ENCODE peak calls at places on chromosomes 3 and 15, in four cellular contexts. E is GM12891, B is GM12878, W is HL-60. R is an unnamed sample.

GRCh38 chr3:69205385-69205784 is 83.0 kb upstream of the LMOD3 start:
- DNase-seq in E (no peak), W (no peak), B (no peak), R (no peak)

GRCh38 chr15:64134322-64134829 is 17.2 kb upstream of the SNX22 start:
- DNase-seq in B (no peak), W (peak; percentile 90), E (no peak), R (no peak)

GRCh38 chr3:96970211-96970610 is 155.8 kb downstream of the EPHA6 start:
- DNase-seq in E (no peak), W (no peak), B (no peak), R (no peak)

GRCh38 chr3:15056676-15057404 is 8.3 kb downstream of the MRPS25 start:
- DNase-seq in W (no peak), E (no peak), B (no peak), R (no peak)

GRCh38 chr3:106457278-106458210 is 588.7 kb upstream of the CBLB start:
- DNase-seq in W (peak; percentile 55), B (peak; percentile 61), E (peak; percentile 8), R (peak; percentile 6)

GRCh38 chr3:54069961-54070360 is 52.4 kb upstream of the CACNA2D3 start:
- DNase-seq in E (no peak), W (no peak), B (no peak), R (no peak)

GRCh38 chr3:18556503-18556902 is 131.4 kb upstream of the SATB1 start:
- DNase-seq in E (no peak), B (peak; percentile 39), W (peak; percentile 17), R (no peak)

GRCh38 chr15:95024388-95024787 is 793.0 kb downstream of the MCTP2 start:
- DNase-seq in W (peak; percentile 4), B (no peak), E (no peak), R (peak; percentile 8)

GRCh38 chr3:194876403-194877165 is 190.9 kb downstream of the FAM43A start:
- DNase-seq in W (no peak), B (no peak), E (no peak), R (no peak)

GRCh38 chr3:8607285-8608040 is 37.1 kb downstream of the SSUH2 start:
- DNase-seq in E (no peak), B (no peak), W (no peak), R (peak; percentile 22)

GRCh38 chr3:128378631-128379347 is 87.9 kb downstream of the DNAJB8 start:
- DNase-seq in W (no peak), E (no peak), B (no peak), R (no peak)

GRCh38 chr3:188721990-188722389 is 449.8 kb upstream of the TPRG1 start:
- DNase-seq in E (no peak), B (no peak), W (no peak), R (no peak)

GRCh38 chr3:33377931-33378330 is 62.3 kb downstream of the UBP1 start:
- DNase-seq in B (no peak), W (no peak), E (no peak), R (no peak)

GRCh38 chr3:186108106-186108940 is 566 bp downstream of the ETV5 start:
- DNase-seq in W (peak; percentile 39), B (no peak), E (peak; percentile 60), R (peak; percentile 73)

GRCh38 chr15:79257454-79257853 is 25.1 kb upstream of the ANKRD34C start:
- DNase-seq in W (no peak), E (no peak), B (no peak), R (peak; percentile 40)

GRCh38 chr3:64563776-64564175 is 124.0 kb downstream of the ADAMTS9 start:
- DNase-seq in E (no peak), B (no peak), W (no peak), R (no peak)

GRCh38 chr3:42900226-42900625 is 5.7 kb upstream of the ZNF662 start:
- DNase-seq in W (no peak), E (no peak), B (no peak), R (no peak)

GRCh38 chr15:92914768-92915221 is 14.7 kb downstream of the CHD2 start:
- DNase-seq in W (no peak), E (no peak), B (no peak), R (no peak)

GRCh38 chr15:41967506-41968206 is 4.7 kb downstream of the EHD4 start:
- DNase-seq in B (peak; percentile 45), E (no peak), W (peak; percentile 93), R (no peak)

GRCh38 chr3:194112120-194113106 is 23.5 kb upstream of the HES1 start:
- DNase-seq in B (no peak), W (no peak), E (no peak), R (no peak)

GRCh38 chr3:52483081-52483480 is 12.1 kb upstream of the STAB1 start:
- DNase-seq in B (no peak), W (no peak), E (no peak), R (no peak)

GRCh38 chr15:92623435-92623834 is 32.1 kb downstream of the FAM174B start:
- DNase-seq in E (no peak), W (no peak), B (no peak), R (no peak)

GRCh38 chr15:92205255-92205739 is 188.4 kb upstream of the ST8SIA2 start:
- DNase-seq in E (no peak), B (no peak), W (no peak), R (no peak)

GRCh38 chr3:190058486-190059241 is 62.0 kb downstream of the P3H2 start:
- DNase-seq in E (no peak), B (no peak), W (no peak), R (no peak)

GRCh38 chr15:39230205-39230916 is 350.5 kb upstream of the THBS1 start:
- DNase-seq in E (no peak), W (no peak), B (no peak), R (no peak)

GRCh38 chr3:5194341-5194740 is 6.8 kb downstream of the EDEM1 start:
- DNase-seq in B (no peak), W (no peak), E (no peak), R (no peak)

GRCh38 chr3:49172616-49173041 is 1.2 kb downstream of the KLHDC8B start:
- DNase-seq in W (no peak), E (no peak), B (no peak), R (no peak)

GRCh38 chr3:49173792-49174170 is 2.4 kb downstream of the KLHDC8B start:
- DNase-seq in E (no peak), B (no peak), W (no peak), R (peak; percentile 31)

GRCh38 chr3:49171775-49172500 is 540 bp downstream of the KLHDC8B start:
- DNase-seq in E (no peak), B (no peak), W (no peak), R (no peak)

GRCh38 chr3:49174586-49174985 is 3.2 kb downstream of the KLHDC8B start:
- DNase-seq in B (no peak), W (no peak), E (no peak), R (no peak)

DNA sequence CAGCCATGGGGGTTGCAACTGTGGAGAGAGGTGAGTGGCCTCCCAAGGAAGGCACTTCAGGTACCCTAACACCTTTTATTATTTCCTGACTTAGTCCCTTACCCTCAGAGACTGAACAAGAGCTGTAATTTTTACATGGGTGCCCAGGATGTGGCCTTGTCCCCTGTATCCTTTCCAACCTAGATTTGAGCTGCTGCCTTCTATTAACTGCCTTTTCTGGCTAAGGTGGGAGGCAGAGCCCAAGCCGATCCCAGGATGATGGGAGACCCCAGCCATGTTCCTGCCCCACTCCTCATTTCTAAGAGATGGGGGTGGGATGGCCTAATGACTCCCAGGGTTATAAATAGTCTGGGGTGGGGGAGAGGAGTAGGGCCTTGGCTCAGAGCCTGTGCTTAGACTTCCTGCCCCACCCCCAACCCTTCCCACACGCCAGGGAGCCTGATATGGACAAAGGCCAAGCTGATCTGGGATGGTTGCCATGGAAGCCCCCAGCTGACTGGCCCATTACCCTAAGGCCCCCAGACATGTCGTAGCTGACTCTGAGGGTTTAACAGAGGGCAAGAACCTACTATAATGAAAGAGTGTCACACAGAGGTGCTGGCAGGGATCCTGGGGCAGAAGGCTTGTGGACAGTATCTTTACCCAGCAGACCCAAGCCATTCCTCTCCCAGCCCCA is 1.9 kb downstream of the KLHDC8B start:
- DNase-seq in W (no peak), E (no peak), B (no peak), R (peak; percentile 53)
- TF ChIP-seq SPI1 in W (no peak), E (no peak), B (no peak), R (no peak)

DNA sequence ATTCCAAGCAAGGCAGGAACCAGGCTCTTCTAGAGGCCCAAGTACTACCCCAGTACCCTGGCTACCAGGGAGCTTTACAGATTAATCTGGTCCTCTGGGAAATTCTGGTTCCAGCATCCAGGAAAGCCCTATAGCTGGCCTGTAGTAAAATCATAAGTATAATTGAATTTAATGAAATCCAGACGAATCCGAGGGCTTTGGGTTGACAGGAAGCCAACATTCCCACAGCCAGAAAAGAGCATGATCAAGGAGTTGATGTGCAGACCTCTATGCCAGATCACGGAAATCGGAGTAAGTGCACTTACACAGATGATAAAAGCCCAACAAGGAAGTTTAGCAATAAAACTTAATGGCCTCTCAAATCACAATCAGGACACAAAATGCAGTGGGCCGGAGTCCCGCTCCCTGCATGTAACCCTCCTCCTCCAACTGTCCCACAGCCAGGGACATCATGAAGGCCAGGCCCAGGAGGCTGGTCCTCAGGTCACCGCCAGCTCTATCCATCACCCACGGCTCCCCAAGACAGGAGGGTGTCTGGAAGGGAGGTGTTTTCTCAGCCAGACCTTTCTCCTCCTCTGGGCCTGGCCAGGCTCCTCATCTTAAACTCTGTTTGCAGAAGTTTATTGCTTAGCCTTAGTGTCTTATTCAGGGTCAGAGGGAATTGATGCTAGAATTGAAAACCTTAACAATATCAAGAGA is 62.8 kb upstream of the SEC22A start:
- DNase-seq in B (no peak), W (no peak), E (no peak), R (no peak)
- TF ChIP-seq SPI1 in B (no peak), W (no peak), E (no peak), R (no peak)

DNA sequence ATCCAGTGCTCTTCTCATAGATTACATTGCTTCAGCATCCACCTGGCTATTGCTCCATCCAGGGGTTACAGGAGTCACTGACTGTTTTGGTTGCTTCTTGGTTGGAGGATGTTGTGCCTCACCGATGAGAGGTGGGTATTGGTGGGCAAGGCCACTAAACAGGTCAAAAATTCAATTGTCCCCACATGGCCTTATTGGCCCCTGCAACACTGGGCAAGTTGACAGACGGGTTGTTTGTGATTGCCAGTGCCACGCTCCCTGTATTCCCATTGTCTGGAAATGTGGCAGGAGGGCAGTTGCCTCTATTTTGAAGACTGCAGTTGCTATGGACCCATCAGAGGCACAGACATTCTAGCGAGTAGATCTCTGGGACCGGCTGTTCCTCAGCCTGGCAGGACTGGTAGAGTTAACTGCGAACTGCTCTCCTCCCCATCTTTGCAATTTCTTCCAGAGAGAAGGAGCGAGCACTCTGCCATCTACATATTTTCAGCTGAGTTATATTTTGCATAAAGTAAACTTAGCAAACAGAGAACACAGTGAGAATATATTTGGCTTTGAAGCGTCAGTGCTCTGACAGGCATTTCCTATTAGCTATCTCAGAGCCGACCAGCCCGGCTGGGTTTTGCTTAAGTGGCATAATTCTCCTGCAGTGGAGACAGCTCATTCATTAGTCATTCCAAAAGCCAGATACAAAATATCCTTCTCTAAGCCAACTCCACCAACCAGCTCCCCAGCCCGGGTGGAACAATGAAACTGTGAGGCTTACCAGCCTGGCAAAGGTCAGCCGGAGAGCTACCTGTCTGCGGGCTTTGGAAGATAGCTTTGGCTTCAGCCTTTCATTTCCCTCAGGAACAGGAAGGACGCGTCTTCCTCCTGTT is 26.0 kb upstream of the MAGEF1 start:
- DNase-seq in E (no peak), B (no peak), W (no peak), R (no peak)
- TF ChIP-seq SPI1 in E (no peak), B (no peak), W (no peak), R (no peak)

DNA sequence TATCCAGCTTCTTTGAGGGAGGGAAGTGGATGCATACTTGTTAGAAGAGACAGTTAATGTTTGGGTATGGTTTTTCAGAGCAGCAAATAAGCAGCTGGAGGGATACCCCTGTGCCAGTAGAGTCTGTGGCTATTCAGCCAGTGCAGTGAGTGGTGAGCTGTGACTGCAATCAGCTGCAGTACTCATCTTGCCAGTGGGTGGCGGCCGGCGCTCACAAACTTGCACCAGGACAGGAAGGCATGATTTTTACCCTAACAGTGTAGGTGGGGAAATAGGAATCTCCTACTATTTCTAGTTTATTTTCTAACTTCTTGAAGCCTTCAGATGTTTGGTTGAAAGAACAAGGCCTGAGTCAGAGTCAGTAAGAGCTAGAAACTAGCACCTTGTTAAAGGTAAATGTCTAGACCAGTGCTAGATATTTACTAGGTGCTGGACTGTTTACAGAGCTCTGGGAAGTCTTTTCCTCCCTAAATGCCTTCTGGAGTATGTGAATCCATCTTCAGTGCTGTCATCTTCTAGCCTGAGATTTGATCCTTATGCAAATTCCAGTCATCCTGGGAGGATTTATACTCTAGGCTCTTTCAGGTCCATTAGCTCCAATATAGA is 23.6 kb downstream of the TIMP4 start:
- DNase-seq in E (peak; percentile 28), W (peak; percentile 74), B (no peak), R (peak; percentile 63)
- TF ChIP-seq SPI1 in E (no peak), W (no peak), B (no peak), R (no peak)

R was measured in K562.